ENCODE peak calls at places on chromosomes 2 and 18, in seven cellular contexts. One of them, this sample, is unnamed.

GRCh38 chr2:240820607-240821428 is 799 bp upstream of the KIF1A start:
- DNase-seq in RKO: no peak
- DNase-seq in cerebellar nuclear complex: no peak
- DNase-seq in psoas muscle: no peak
- DNase-seq in HFFc6: no peak
- DNase-seq in aorta: no peak
- DNase-seq in CD4-positive, CD25-positive, alpha-beta regulatory T cell: no peak
- DNase-seq in this sample: no peak

GRCh38 chr2:62116983-62117382 is 78.9 kb upstream of the B3GNT2 start:
- DNase-seq in HFFc6: no peak
- DNase-seq in CD4-positive, CD25-positive, alpha-beta regulatory T cell: no peak
- DNase-seq in aorta: no peak
- DNase-seq in RKO: no peak
- DNase-seq in psoas muscle: no peak
- DNase-seq in cerebellar nuclear complex: no peak
- DNase-seq in this sample: no peak

GRCh38 chr2:88055049-88055435 is 541 bp downstream of the KRCC1 start:
- DNase-seq in psoas muscle: no peak
- DNase-seq in HFFc6: no peak
- DNase-seq in RKO: peak
- DNase-seq in aorta: no peak
- DNase-seq in CD4-positive, CD25-positive, alpha-beta regulatory T cell: no peak
- DNase-seq in cerebellar nuclear complex: no peak
- DNase-seq in this sample: no peak

GRCh38 chr2:20539133-20539719 is 92.4 kb downstream of the RHOB start:
- DNase-seq in HFFc6: no peak
- DNase-seq in CD4-positive, CD25-positive, alpha-beta regulatory T cell: no peak
- DNase-seq in psoas muscle: peak
- DNase-seq in cerebellar nuclear complex: no peak
- DNase-seq in RKO: no peak
- DNase-seq in aorta: peak
- DNase-seq in this sample: no peak

GRCh38 chr2:170587937-170588336 is 127.2 kb upstream of the SP5 start:
- DNase-seq in CD4-positive, CD25-positive, alpha-beta regulatory T cell: no peak
- DNase-seq in psoas muscle: no peak
- DNase-seq in HFFc6: no peak
- DNase-seq in cerebellar nuclear complex: no peak
- DNase-seq in RKO: no peak
- DNase-seq in aorta: no peak
- DNase-seq in this sample: no peak

GRCh38 chr2:200742426-200742825 is 69.3 kb upstream of the BZW1 start:
- DNase-seq in cerebellar nuclear complex: no peak
- DNase-seq in CD4-positive, CD25-positive, alpha-beta regulatory T cell: no peak
- DNase-seq in aorta: peak
- DNase-seq in HFFc6: no peak
- DNase-seq in psoas muscle: peak
- DNase-seq in RKO: no peak
- DNase-seq in this sample: no peak

GRCh38 chr2:209334188-209335017 is 89.4 kb upstream of the MAP2 start:
- DNase-seq in aorta: no peak
- DNase-seq in HFFc6: peak
- DNase-seq in RKO: peak
- DNase-seq in cerebellar nuclear complex: no peak
- DNase-seq in psoas muscle: peak
- DNase-seq in CD4-positive, CD25-positive, alpha-beta regulatory T cell: no peak
- DNase-seq in this sample: peak

GRCh38 chr18:49335677-49336076 is 124.8 kb downstream of the DYM start:
- DNase-seq in psoas muscle: no peak
- DNase-seq in RKO: no peak
- DNase-seq in HFFc6: no peak
- DNase-seq in cerebellar nuclear complex: no peak
- DNase-seq in aorta: no peak
- DNase-seq in CD4-positive, CD25-positive, alpha-beta regulatory T cell: no peak
- DNase-seq in this sample: no peak

GRCh38 chr2:108571262-108571661 is 37.0 kb downstream of the LIMS1 start:
- DNase-seq in CD4-positive, CD25-positive, alpha-beta regulatory T cell: no peak
- DNase-seq in cerebellar nuclear complex: no peak
- DNase-seq in RKO: no peak
- DNase-seq in HFFc6: peak
- DNase-seq in psoas muscle: no peak
- DNase-seq in aorta: no peak
- DNase-seq in this sample: no peak